ENCODE peak calls at places on chromosomes 6 and 20, in seven cellular contexts. Y is PC-9, L is right atrium auricular region, O is transverse colon, V is heart left ventricle, E is tibial nerve, T is BE2C. X is an unnamed sample. For H3K36me3 and H3K27me3, the result is how much of the 10 kb centered on the place peaks cover.

GRCh38 chr6:161417712-161418457 is 144.0 kb upstream of the AGPAT4 start:
- DNase-seq in Y (no peak), L (no peak), O (no peak), V (peak), E (peak), T (peak), X (no peak)

GRCh38 chr6:166579234-166579575 is 7.3 kb downstream of the RAMACL start:
- DNase-seq in Y (no peak), L (no peak), O (no peak), V (no peak), E (no peak), T (no peak), X (no peak)

GRCh38 chr6:96927660-96928059 is 3.1 kb downstream of the KLHL32 start:
- DNase-seq in Y (no peak), L (no peak), O (no peak), V (no peak), E (no peak), T (no peak), X (no peak)

GRCh38 chr6:43799671-43800623 is 29.9 kb downstream of the VEGFA start:
- DNase-seq in Y (no peak), L (no peak), O (no peak), V (no peak), E (no peak), T (no peak), X (no peak)

GRCh38 chr6:29941476-29941875 is 856 bp upstream of the HLA-A start:
- DNase-seq in Y (no peak), L (no peak), O (no peak), V (no peak), E (no peak), T (no peak), X (no peak)

GRCh38 chr6:165632194-165632593 is 30.8 kb downstream of the PDE10A start:
- DNase-seq in Y (no peak), L (no peak), O (no peak), V (no peak), E (no peak), T (no peak), X (no peak)

GRCh38 chr20:22974354-22974753 is 60.8 kb upstream of the SSTR4 start:
- DNase-seq in Y (no peak), L (no peak), O (peak), V (no peak), E (no peak), T (no peak), X (no peak)

GRCh38 chr20:58131581-58132142 is 96.8 kb downstream of the ANKRD60 start:
- DNase-seq in Y (peak), L (peak), O (no peak), V (no peak), E (no peak), T (no peak), X (no peak)

GRCh38 chr6:125752773-125753172 is 3.3 kb downstream of the HEY2 start:
- DNase-seq in Y (no peak), L (no peak), O (no peak), V (no peak), E (no peak), T (no peak), X (no peak)
- TF ChIP-seq CTCF in Y (no peak), L (no peak), O (no peak), V (no peak), E (no peak), T (no peak), X (no peak)

GRCh38 chr20:50580016-50580747 is 70.0 kb downstream of the PTPN1 start:
- DNase-seq in Y (peak), L (peak), O (peak), V (peak), E (peak), T (peak), X (peak)
- H3K36me3 ChIP-seq in Y (under half), L (half or more), O (under half), V (half or more), E (under half), T (half or more), X (under half)

DNA sequence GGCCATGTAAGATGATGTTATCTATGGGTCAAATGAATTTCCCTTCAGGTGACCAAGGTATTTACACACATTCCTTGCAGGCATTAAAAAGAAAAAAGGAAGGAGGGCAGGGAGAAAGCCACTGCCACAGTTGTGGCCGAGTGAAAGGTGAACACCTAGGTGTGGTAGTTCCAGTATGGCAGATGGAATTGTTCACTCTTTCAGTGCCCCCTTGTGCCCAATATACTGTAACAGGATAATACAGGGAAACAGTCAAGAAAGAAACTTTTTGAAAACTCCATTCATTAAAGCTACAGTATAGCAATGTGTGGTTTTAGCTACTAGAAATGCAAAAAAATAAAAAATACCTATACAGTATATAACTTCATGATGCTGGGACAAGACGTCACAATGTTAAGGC is 52.1 kb downstream of the BMP2 start:
- DNase-seq in Y (no peak), L (no peak), O (peak), V (no peak), E (no peak), T (no peak), X (no peak)
- H3K27me3 ChIP-seq in Y (under half), L (under half), O (under half), V (under half), E (under half), T (under half), X (under half)

DNA sequence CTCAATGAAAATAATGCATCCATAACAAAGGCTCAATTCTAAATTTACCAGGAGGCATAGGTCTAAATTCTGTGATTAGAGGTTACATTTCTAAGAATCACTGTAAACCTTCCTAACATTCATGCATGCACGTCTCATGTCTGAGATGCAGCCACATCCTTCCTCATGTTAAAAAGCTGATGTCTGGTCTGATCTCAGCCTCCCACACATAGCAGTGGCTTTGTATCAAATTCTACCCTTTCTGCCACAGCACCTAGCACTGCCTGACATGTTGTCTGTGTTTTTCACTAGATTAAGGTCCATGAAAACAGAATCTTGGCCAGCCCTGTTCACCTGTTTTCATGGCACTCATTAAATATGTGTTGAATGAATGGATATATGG is 171.1 kb downstream of the WDR27 start:
- DNase-seq in Y (no peak), L (no peak), O (no peak), V (no peak), E (no peak), T (no peak), X (no peak)
- TF ChIP-seq CTCF in Y (no peak), L (no peak), O (no peak), V (no peak), E (no peak), T (no peak), X (no peak)

GRCh38 chr20:62305765-62306431 is 3.1 kb downstream of the ADRM1 start:
- DNase-seq in Y (peak), L (no peak), O (no peak), V (no peak), E (no peak), T (no peak), X (no peak)
- H3K36me3 ChIP-seq in Y (under half), L (half or more), O (under half), V (half or more), E (under half), T (half or more), X (under half)

DNA sequence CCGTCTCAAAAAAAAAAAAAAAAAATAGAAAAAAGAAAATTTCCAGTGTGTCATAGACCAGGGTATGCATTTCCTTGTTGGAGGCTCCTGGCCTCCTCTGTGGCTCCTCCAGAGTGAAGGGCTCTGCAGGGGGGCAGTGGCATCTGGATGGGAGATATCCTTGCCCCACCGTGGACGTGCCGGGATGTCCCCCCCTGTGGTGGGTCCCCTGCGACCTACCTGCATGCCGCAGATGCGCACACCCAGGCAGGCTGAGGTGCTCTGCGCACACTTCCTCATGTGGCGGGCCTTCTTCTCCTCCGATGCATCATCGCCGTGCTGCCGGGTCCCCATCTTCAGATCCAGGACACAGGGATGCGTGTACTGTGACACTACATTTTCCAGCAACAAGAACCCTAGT is 13.7 kb upstream of the UQCC2 start:
- DNase-seq in Y (no peak), L (no peak), O (no peak), V (no peak), E (no peak), T (no peak), X (no peak)
- H3K27me3 ChIP-seq in Y (under half), L (under half), O (under half), V (under half), E (under half), T (under half), X (under half)

GRCh38 chr6:40986364-40986763 is 52.7 kb downstream of the UNC5CL start:
- DNase-seq in Y (no peak), L (no peak), O (no peak), V (no peak), E (no peak), T (no peak), X (no peak)

GRCh38 chr6:40986871-40987270 is 52.1 kb downstream of the UNC5CL start:
- DNase-seq in Y (no peak), L (no peak), O (no peak), V (no peak), E (no peak), T (no peak), X (no peak)

GRCh38 chr6:40988634-40989033 is 50.4 kb downstream of the UNC5CL start:
- DNase-seq in Y (no peak), L (no peak), O (no peak), V (no peak), E (no peak), T (no peak), X (no peak)

GRCh38 chr6:40989204-40990179 is 49.5 kb downstream of the UNC5CL start:
- DNase-seq in Y (no peak), L (no peak), O (no peak), V (no peak), E (no peak), T (no peak), X (no peak)

DNA sequence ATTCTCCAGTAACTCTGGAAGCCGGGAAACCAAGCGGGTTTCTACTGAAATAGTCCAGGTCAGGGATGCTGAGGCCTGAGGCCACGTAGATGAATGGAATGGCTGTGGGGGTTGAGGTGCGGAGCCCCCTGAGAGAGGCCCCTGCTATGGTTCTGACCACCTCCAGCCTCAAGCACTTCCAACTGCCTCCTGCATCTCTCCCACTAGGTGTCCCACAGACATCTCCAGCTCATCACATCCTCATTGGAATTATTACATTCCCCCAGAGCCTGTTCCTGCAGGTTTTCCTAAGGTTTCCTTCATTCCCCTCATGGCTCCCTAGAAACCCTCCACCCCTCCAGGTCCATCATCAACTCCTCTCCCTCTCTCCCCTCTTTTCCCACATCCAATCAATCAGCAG is 48.7 kb downstream of the UNC5CL start:
- DNase-seq in Y (no peak), L (peak), O (no peak), V (no peak), E (no peak), T (no peak), X (no peak)
- TF ChIP-seq CTCF in Y (no peak), L (no peak), O (no peak), V (no peak), E (no peak), T (peak), X (no peak)

GRCh38 chr6:33446356-33446755 is 8.0 kb upstream of the ZBTB9 start:
- DNase-seq in Y (no peak), L (no peak), O (no peak), V (no peak), E (no peak), T (no peak), X (no peak)
- H3K36me3 ChIP-seq in Y (under half), L (under half), O (under half), V (under half), E (under half), T (under half), X (under half)

DNA sequence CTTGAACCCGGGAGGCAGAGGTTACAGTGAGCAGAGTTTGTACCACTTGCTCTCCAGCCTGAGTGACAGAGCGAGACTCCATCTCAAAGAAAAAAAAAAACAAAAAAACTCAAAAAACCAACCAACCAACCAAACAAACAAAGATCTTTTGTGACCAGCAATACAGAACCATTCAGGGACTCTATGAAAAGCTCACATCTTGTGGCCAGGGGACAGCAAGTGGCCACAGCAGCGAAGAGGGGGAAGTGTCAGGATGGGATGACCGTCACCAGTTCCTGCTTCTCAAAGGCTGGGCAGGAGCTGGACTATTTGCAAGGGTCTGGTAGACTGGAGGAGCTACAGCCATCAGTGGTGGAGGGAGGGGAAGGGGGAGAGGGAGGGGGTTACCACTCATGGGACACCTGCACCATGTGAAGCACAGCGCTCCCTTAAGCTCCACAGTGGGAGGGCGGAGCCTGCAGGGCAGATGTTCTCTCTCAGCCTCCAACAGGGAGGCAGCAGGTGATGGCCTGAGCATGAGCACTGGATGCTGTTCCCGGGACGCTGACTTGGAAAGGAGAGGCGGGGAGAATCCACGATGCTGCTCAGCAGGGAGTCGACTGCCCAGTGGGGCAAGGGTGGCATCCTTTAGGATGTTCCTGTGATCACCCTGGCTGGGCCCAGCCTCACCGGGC is 19.7 kb upstream of the ULBP3 start:
- DNase-seq in Y (no peak), L (no peak), O (no peak), V (no peak), E (no peak), T (no peak), X (no peak)
- H3K27me3 ChIP-seq in Y (under half), L (under half), O (under half), V (under half), E (under half), T (under half), X (under half)

GRCh38 chr6:53290547-53291510 is 57.9 kb downstream of the ELOVL5 start:
- DNase-seq in Y (no peak), L (no peak), O (no peak), V (no peak), E (no peak), T (no peak), X (no peak)
- TF ChIP-seq CTCF in Y (no peak), L (no peak), O (no peak), V (peak), E (no peak), T (peak), X (no peak)

X was measured in adrenal gland.